ENCODE peak calls at places on chromosomes 5 and 9, in ten cellular contexts. Z is iris pigment epithelial cell; O is adrenal gland; U is activated T-cell treated with anti-CD3 and anti-CD28 coated beads, Interleukin-2, amount 50 U/mL, for 1 hour; J is AG04449; K is NCI-H2029; Q is effector CD4-positive, alpha-beta T cell; X is CD8-positive, alpha-beta memory T cell; Y is stomach; I is CMK. H is an unnamed sample.

GRCh38 chr5:149702607-149702952 is 27.5 kb upstream of the PPARGC1B start:
- DNase-seq in O (no peak), I (no peak), K (no peak), U (no peak), X (no peak), J (no peak), Y (no peak), Q (no peak), Z (no peak), H (no peak)

GRCh38 chr9:97741947-97742346 is 44.8 kb upstream of the XPA start:
- DNase-seq in J (no peak), O (no peak), Z (no peak), U (no peak), I (no peak), Q (no peak), K (no peak), Y (no peak), X (no peak), H (no peak)

GRCh38 chr9:83313771-83314170 is 224.4 kb downstream of the FRMD3 start:
- DNase-seq in J (no peak), O (no peak), Y (no peak), Q (no peak), X (no peak), I (no peak), Z (no peak), K (peak; percentile 30), U (no peak), H (peak; percentile 52)

GRCh38 chr5:112186401-112186990 is 232.6 kb downstream of the EPB41L4A start:
- DNase-seq in K (no peak), J (no peak), X (no peak), Q (peak; percentile 6), O (no peak), I (peak; percentile 17), U (no peak), Z (peak; percentile 56), Y (no peak), H (peak; percentile 22)

GRCh38 chr9:36862206-36863145 is 171.6 kb downstream of the PAX5 start:
- DNase-seq in I (no peak), K (no peak), X (no peak), Q (no peak), Y (peak; percentile 62), J (no peak), U (no peak), O (peak; percentile 26), Z (peak; percentile 47), H (no peak)

GRCh38 chr5:167770461-167770860 is 521.0 kb upstream of the WWC1 start:
- DNase-seq in Y (no peak), J (peak; percentile 92), O (no peak), X (no peak), I (no peak), Z (peak; percentile 78), U (no peak), Q (no peak), K (no peak), H (no peak)

GRCh38 chr5:34897646-34898045 is 17.7 kb downstream of the RAD1 start:
- DNase-seq in Y (no peak), Z (no peak), O (no peak), U (no peak), Q (no peak), K (no peak), I (no peak), X (no peak), J (no peak), H (no peak)

GRCh38 chr5:111699976-111700375 is 57.0 kb downstream of the NREP start:
- DNase-seq in I (no peak), Z (peak; percentile 41), Y (peak; percentile 56), J (no peak), Q (no peak), O (no peak), K (peak; percentile 17), X (no peak), U (no peak), H (peak; percentile 12)

GRCh38 chr9:100581081-100581480 is 3.2 kb downstream of the CAVIN4 start:
- DNase-seq in I (no peak), U (no peak), K (no peak), Q (no peak), Y (no peak), O (no peak), J (no peak), X (no peak), Z (no peak), H (no peak)

GRCh38 chr9:120212153-120212852 is 367.7 kb downstream of the CDK5RAP2 start:
- DNase-seq in J (no peak), Y (no peak), I (no peak), Q (no peak), K (no peak), O (no peak), X (no peak), Z (no peak), U (no peak), H (no peak)

GRCh38 chr9:112884086-112884485 is 6.6 kb downstream of the SLC46A2 start:
- DNase-seq in U (no peak), J (no peak), Z (peak; percentile 50), O (no peak), Q (no peak), X (no peak), Y (no peak), I (no peak), K (no peak), H (no peak)

GRCh38 chr9:79254900-79255651 is 316.7 kb upstream of the TLE4 start:
- DNase-seq in Z (peak; percentile 30), Q (no peak), J (no peak), U (no peak), Y (no peak), X (no peak), K (no peak), I (no peak), O (no peak), H (no peak)

GRCh38 chr5:168592014-168592368 is 12.8 kb upstream of the PANK3 start:
- DNase-seq in Z (peak; percentile 68), U (no peak), X (no peak), I (no peak), K (no peak), O (peak; percentile 79), Q (no peak), Y (peak; percentile 74), J (peak; percentile 29), H (no peak)

GRCh38 chr9:13576101-13576500 is 296.6 kb upstream of the MPDZ start:
- DNase-seq in O (no peak), Y (no peak), I (no peak), K (no peak), U (no peak), X (no peak), J (no peak), Z (no peak), Q (no peak), H (no peak)

GRCh38 chr5:143979044-143979690 is 167.2 kb downstream of the HMHB1 start:
- DNase-seq in Q (no peak), I (no peak), K (no peak), X (no peak), Y (no peak), J (no peak), U (no peak), O (no peak), Z (no peak), H (no peak)

GRCh38 chr9:3516667-3517330 is 9.0 kb downstream of the RFX3 start:
- DNase-seq in K (no peak), Z (no peak), Q (no peak), X (no peak), J (no peak), Y (no peak), I (no peak), O (no peak), U (no peak), H (no peak)

GRCh38 chr9:123775885-123776284 is 154.0 kb downstream of the DENND1A start:
- DNase-seq in J (no peak), Z (no peak), I (no peak), O (no peak), Q (no peak), X (no peak), K (no peak), U (no peak), Y (no peak), H (no peak)

GRCh38 chr9:4344946-4345345 is 45.1 kb upstream of the GLIS3 start:
- DNase-seq in K (no peak), J (no peak), I (no peak), U (no peak), Q (no peak), O (no peak), Z (peak; percentile 47), X (no peak), Y (no peak), H (no peak)

H was measured in NCI-H510A treated with DMSO at 0.1 percent for 48 hours.